ENCODE peak calls at places on chromosomes 2 and 18, in seven cellular contexts. N is IMR-90, U is H1, J is mesendoderm, G is H9, E is trophoblast cell, B is mesenchymal stem cell. D is an unnamed sample. For H3K79me1, the result is how much of the 10 kb centered on the place peaks cover.

GRCh38 chr2:41910126-41910525 is 137.7 kb upstream of the PKDCC start:
- DNase-seq in N (peak), U (no peak), J (no peak), G (no peak), E (no peak), B (peak), D (no peak)

GRCh38 chr2:67006373-67006960 is 390.7 kb upstream of the ETAA1 start:
- DNase-seq in N (no peak), U (no peak), J (no peak), G (no peak), E (no peak), B (no peak), D (no peak)

GRCh38 chr18:29172151-29173015 is 995.5 kb upstream of the CDH2 start:
- DNase-seq in N (peak), U (no peak), J (no peak), G (no peak), E (no peak), B (peak), D (no peak)

GRCh38 chr18:58541137-58541788 is 87.6 kb downstream of the ALPK2 start:
- DNase-seq in N (peak), U (peak), J (peak), G (peak), E (peak), B (peak), D (no peak)

GRCh38 chr18:68796936-68797690 is 767 bp upstream of the CCDC102B start:
- DNase-seq in N (peak), U (no peak), J (peak), G (no peak), E (no peak), B (peak), D (no peak)

GRCh38 chr2:31483246-31483645 is 68.7 kb upstream of the XDH start:
- DNase-seq in N (no peak), U (no peak), J (no peak), G (no peak), E (no peak), B (no peak), D (no peak)

GRCh38 chr2:100291152-100291970 is 30.9 kb downstream of the LONRF2 start:
- DNase-seq in N (peak), U (no peak), J (peak), G (peak), E (peak), B (peak), D (no peak)

GRCh38 chr2:228352048-228352447 is 170.6 kb upstream of the SPHKAP start:
- DNase-seq in N (no peak), U (no peak), J (peak), G (no peak), E (no peak), B (no peak), D (no peak)

GRCh38 chr18:25310045-25310444 is 41.9 kb downstream of the ZNF521 start:
- DNase-seq in N (peak), U (no peak), J (peak), G (no peak), E (no peak), B (peak), D (no peak)

GRCh38 chr2:170576296-170576695 is 138.8 kb upstream of the SP5 start:
- DNase-seq in N (no peak), U (no peak), J (no peak), G (no peak), E (no peak), B (no peak), D (no peak)

GRCh38 chr18:6976935-6977334 is 140.7 kb downstream of the LAMA1 start:
- DNase-seq in N (no peak), U (no peak), J (no peak), G (no peak), E (peak), B (no peak), D (no peak)

GRCh38 chr2:165892541-165892940 is 61.0 kb downstream of the TTC21B start:
- DNase-seq in N (no peak), U (no peak), J (no peak), G (no peak), E (peak), B (no peak), D (no peak)

GRCh38 chr2:33158482-33159003 is 211.8 kb downstream of the LTBP1 start:
- DNase-seq in N (peak), U (no peak), J (no peak), G (no peak), E (peak), B (peak), D (no peak)

GRCh38 chr2:231557571-231558217 is 27.4 kb upstream of the NMUR1 start:
- DNase-seq in N (peak), U (peak), J (peak), G (peak), E (peak), B (peak), D (peak)

GRCh38 chr2:162143969-162144368 is 8.1 kb downstream of the GCG start:
- DNase-seq in N (no peak), U (no peak), J (no peak), G (no peak), E (no peak), B (no peak), D (no peak)

GRCh38 chr18:45642238-45642637 is 27.0 kb downstream of the SLC14A2 start:
- DNase-seq in N (no peak), U (no peak), J (no peak), G (no peak), E (no peak), B (no peak), D (no peak)

GRCh38 chr2:112584134-112584890 is at the start of gene CHCHD5:
- DNase-seq in N (peak), U (peak), J (peak), G (peak), E (peak), B (peak), D (peak)

GRCh38 chr2:230846360-230846759 is 18.4 kb upstream of the ITM2C start:
- DNase-seq in N (no peak), U (no peak), J (no peak), G (no peak), E (no peak), B (no peak), D (no peak)

GRCh38 chr2:75465317-75465998 is 95.3 kb downstream of the EVA1A start:
- DNase-seq in N (peak), U (no peak), J (peak), G (no peak), E (no peak), B (peak), D (no peak)

GRCh38 chr2:214674278-214674677 is 135.2 kb downstream of the BARD1 start:
- DNase-seq in N (no peak), U (no peak), J (no peak), G (no peak), E (no peak), B (no peak), D (no peak)

GRCh38 chr2:96508521-96509113 is 3.5 kb upstream of the NEURL3 start:
- DNase-seq in N (no peak), U (no peak), J (no peak), G (no peak), E (no peak), B (no peak), D (no peak)

GRCh38 chr2:96507957-96508520 is 2.9 kb upstream of the NEURL3 start:
- DNase-seq in N (peak), U (peak), J (peak), G (peak), E (peak), B (peak), D (peak)

GRCh38 chr2:96505231-96505889 is at the start of gene NEURL3:
- DNase-seq in N (peak), U (peak), J (no peak), G (no peak), E (peak), B (peak), D (no peak)

GRCh38 chr2:96506907-96507240 is 1.7 kb upstream of the NEURL3 start:
- DNase-seq in N (no peak), U (no peak), J (no peak), G (no peak), E (no peak), B (no peak), D (no peak)

DNA sequence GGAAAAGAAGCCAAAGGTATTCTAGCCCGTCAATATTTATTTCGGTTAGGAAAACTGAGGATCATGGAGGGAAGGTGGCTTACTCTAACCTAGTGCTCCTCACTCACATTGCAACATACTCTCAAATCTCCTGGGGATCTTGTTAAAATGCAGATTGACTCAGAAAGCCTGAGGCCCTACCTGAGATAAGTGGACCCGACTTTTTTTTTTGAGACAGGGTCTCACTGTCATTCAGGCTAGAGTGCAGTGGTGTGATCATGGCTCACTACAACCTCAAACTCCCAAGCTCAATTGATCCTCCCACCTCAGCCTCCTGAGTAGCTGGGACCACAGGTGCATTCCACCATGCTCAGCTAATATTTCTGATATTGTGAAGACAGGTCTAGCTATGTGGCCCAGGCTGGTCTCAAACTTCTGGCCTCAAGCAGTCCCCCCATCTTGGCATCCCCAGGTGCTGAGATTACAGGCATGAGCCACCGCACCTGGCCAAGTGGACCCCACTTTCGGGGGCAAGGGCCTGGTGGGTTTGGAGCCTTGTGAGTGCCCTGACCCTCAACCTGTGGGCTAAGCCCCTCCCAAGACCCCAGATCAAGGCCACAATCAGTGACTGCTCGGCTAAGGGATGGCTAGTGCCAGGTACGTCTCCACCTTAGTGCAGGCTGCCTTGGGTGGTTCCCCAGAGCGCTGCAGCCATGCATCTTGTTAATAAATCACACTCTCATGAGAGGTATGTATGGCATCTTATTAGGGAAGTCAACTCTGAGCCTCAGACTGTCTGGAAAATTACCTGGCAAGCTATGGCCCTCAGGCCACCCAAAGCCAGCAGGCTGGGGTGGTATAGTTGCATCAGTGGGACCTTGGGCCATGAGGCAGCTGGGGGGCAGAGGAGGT is 1.1 kb upstream of the NEURL3 start:
- DNase-seq in N (no peak), U (peak), J (no peak), G (no peak), E (peak), B (no peak), D (no peak)
- H3K9ac ChIP-seq in N (no peak), U (no peak), J (no peak), G (no peak), E (no peak), B (no peak), D (no peak)

GRCh38 chr2:134689303-134689702 is 29.5 kb downstream of the TMEM163 start:
- DNase-seq in N (no peak), U (no peak), J (no peak), G (no peak), E (no peak), B (no peak), D (no peak)
- H3K79me1 ChIP-seq in N (under half), U (under half), J (under half), G (under half), E (under half), B (under half), D (under half)

GRCh38 chr2:174972924-174973323 is 32.3 kb downstream of the CHN1 start:
- DNase-seq in N (peak), U (no peak), J (no peak), G (no peak), E (peak), B (peak), D (no peak)
- H3K9ac ChIP-seq in N (no peak), U (no peak), J (no peak), G (no peak), E (no peak), B (peak), D (no peak)

GRCh38 chr2:216622526-216622925 is 10.7 kb upstream of the IGFBP2 start:
- DNase-seq in N (no peak), U (no peak), J (no peak), G (no peak), E (peak), B (no peak), D (no peak)

GRCh38 chr2:216624251-216624650 is 9.0 kb upstream of the IGFBP2 start:
- DNase-seq in N (no peak), U (no peak), J (no peak), G (no peak), E (peak), B (no peak), D (no peak)

GRCh38 chr2:216626168-216626874 is 6.9 kb upstream of the IGFBP2 start:
- DNase-seq in N (no peak), U (no peak), J (no peak), G (no peak), E (peak), B (no peak), D (no peak)

GRCh38 chr2:216621292-216621691 is 11.9 kb upstream of the IGFBP2 start:
- DNase-seq in N (no peak), U (no peak), J (no peak), G (no peak), E (no peak), B (no peak), D (no peak)

DNA sequence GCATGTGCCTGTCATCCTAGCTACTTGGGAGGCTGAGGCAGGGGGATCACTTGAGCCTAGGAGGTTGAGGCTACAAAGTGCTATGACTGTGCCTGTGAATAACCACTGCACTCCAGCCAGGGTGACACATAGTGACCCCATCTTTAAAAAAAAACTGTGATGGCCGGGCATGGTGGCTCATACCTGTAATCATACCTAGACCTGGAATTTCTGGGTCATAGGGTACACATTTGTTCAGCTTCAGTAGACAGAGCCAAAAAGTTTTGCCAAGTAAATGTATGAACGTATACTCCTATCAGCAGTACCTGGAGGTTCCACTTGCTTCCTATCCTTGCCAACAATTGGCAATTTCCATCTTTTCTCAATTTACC is 6.4 kb upstream of the IGFBP2 start:
- DNase-seq in N (no peak), U (no peak), J (no peak), G (no peak), E (no peak), B (no peak), D (no peak)
- H3K79me1 ChIP-seq in N (under half), U (under half), J (under half), G (under half), E (under half), B (under half), D (under half)

DNA sequence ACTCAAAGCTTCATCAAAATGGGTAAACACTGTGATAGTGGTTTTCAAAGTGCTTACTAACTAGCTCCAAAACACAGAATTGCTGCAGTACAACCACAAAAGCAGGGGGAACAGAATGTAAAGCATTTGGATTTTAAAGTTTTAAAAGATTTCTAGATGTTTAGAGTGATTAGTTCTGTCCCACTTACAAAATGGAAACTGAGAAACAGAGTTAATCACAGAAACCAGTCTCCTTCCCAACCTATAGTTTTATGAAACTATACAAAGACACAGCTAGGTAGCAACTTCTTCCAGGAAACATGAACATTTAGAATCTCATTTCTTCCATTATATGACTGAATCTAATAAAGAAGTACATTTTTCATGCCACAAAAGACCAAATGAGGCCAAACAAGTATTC is 73.8 kb upstream of the HNRNPA3 start:
- DNase-seq in N (no peak), U (no peak), J (no peak), G (no peak), E (no peak), B (no peak), D (no peak)
- H3K9ac ChIP-seq in N (no peak), U (no peak), J (no peak), G (no peak), E (no peak), B (no peak), D (no peak)

DNA sequence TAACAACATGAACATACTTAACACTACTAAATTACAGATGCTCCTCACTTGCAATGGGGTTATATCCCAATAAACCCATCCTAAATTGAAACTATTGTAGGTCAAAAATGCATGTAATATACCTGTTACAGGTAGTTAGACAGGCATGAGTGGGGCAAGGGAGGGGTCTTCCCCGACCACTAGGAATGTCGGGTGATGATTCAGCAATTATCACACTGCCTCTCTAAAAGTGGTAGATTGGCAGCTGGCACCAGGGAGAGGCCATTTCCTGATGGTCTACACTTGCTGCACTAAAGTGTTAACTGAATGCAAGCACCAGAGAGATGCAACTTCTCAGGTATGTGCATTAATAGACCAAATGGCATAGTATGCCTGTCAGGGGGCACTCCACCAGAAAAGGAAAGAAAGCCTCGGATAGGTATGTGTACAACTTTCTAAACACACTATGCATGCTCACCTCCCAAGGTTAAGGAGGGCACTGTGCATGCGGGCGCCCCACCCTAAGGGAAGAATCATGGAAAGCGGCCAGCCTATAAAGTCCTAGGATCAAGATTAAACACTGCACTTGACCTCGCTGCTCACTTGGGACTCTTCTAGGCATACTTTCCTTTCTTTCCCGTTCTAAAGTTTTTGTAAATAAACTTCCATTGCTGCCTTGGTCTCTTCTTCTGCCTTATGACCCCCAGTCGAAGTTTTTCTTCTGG is 35.6 kb downstream of the PIGN start:
- DNase-seq in N (no peak), U (no peak), J (no peak), G (no peak), E (no peak), B (no peak), D (no peak)
- H3K79me1 ChIP-seq in N (under half), U (under half), J (under half), G (under half), E (under half), B (under half), D (under half)

GRCh38 chr2:72973566-72974435 is 56.5 kb downstream of the EMX1 start:
- DNase-seq in N (peak), U (peak), J (peak), G (peak), E (peak), B (peak), D (peak)
- H3K9ac ChIP-seq in N (no peak), U (no peak), J (no peak), G (no peak), E (no peak), B (no peak), D (peak)

GRCh38 chr2:234739061-234739460 is 212.8 kb upstream of the SH3BP4 start:
- DNase-seq in N (no peak), U (no peak), J (no peak), G (no peak), E (no peak), B (no peak), D (no peak)
- H3K79me1 ChIP-seq in N (under half), U (under half), J (under half), G (under half), E (under half), B (under half), D (under half)

GRCh38 chr2:12110074-12110473 is 363.6 kb downstream of the LPIN1 start:
- DNase-seq in N (peak), U (no peak), J (no peak), G (no peak), E (no peak), B (no peak), D (no peak)
- H3K9ac ChIP-seq in N (no peak), U (no peak), J (no peak), G (no peak), E (no peak), B (no peak), D (no peak)

D was measured in neuronal stem cell.